ENCODE peak calls at places on chromosomes 12 and 14, in four cellular contexts. One of them, this sample, is unnamed.
A peak's percentile ranks its signal among the peaks of the same experiment; 100 is the strongest.

GRCh38 chr12:50192908-50193307 is 25.7 kb upstream of the CERS5 start:
- DNase-seq in HepG2: no peak
- DNase-seq in SK-N-SH: no peak
- DNase-seq in K562: no peak
- DNase-seq in this sample: no peak

GRCh38 chr12:101857043-101857558 is 20.3 kb upstream of the DRAM1 start:
- DNase-seq in K562: no peak
- DNase-seq in HepG2: no peak
- DNase-seq in SK-N-SH: no peak
- DNase-seq in this sample: no peak

GRCh38 chr14:100904307-100905019 is 941 bp upstream of the RTL1 start:
- DNase-seq in HepG2: no peak
- DNase-seq in K562: peak; percentile 16
- DNase-seq in SK-N-SH: peak; percentile 83
- DNase-seq in this sample: peak; percentile 75

GRCh38 chr12:41552507-41553047 is 364.5 kb downstream of the PDZRN4 start:
- DNase-seq in SK-N-SH: no peak
- DNase-seq in HepG2: no peak
- DNase-seq in K562: no peak
- DNase-seq in this sample: no peak

GRCh38 chr12:95518976-95519375 is 32.3 kb downstream of the USP44 start:
- DNase-seq in K562: no peak
- DNase-seq in HepG2: no peak
- DNase-seq in SK-N-SH: no peak
- DNase-seq in this sample: no peak

GRCh38 chr12:79058342-79058741 is 193.8 kb downstream of the SYT1 start:
- DNase-seq in HepG2: peak; percentile 13
- DNase-seq in SK-N-SH: no peak
- DNase-seq in K562: no peak
- DNase-seq in this sample: no peak

GRCh38 chr14:90720336-90720735 is 95.9 kb downstream of the TTC7B start:
- DNase-seq in SK-N-SH: peak; percentile 47
- DNase-seq in K562: peak; percentile 77
- DNase-seq in HepG2: no peak
- DNase-seq in this sample: no peak

GRCh38 chr14:77738559-77739250 is 22.3 kb downstream of the SNW1 start:
- DNase-seq in K562: no peak
- DNase-seq in HepG2: no peak
- DNase-seq in SK-N-SH: no peak
- DNase-seq in this sample: no peak

GRCh38 chr12:79300199-79300568 is 390.6 kb downstream of the PAWR start:
- DNase-seq in SK-N-SH: no peak
- DNase-seq in K562: no peak
- DNase-seq in HepG2: peak; percentile 72
- DNase-seq in this sample: no peak

GRCh38 chr12:78887008-78887407 is 22.4 kb downstream of the SYT1 start:
- DNase-seq in HepG2: peak; percentile 2
- DNase-seq in SK-N-SH: no peak
- DNase-seq in K562: no peak
- DNase-seq in this sample: no peak

GRCh38 chr14:55000381-55000780 is 26.5 kb downstream of the WDHD1 start:
- DNase-seq in SK-N-SH: no peak
- DNase-seq in K562: no peak
- DNase-seq in HepG2: no peak
- DNase-seq in this sample: no peak

GRCh38 chr14:72124171-72124570 is 191.9 kb downstream of the RGS6 start:
- DNase-seq in HepG2: no peak
- DNase-seq in SK-N-SH: no peak
- DNase-seq in K562: no peak
- DNase-seq in this sample: no peak

DNA sequence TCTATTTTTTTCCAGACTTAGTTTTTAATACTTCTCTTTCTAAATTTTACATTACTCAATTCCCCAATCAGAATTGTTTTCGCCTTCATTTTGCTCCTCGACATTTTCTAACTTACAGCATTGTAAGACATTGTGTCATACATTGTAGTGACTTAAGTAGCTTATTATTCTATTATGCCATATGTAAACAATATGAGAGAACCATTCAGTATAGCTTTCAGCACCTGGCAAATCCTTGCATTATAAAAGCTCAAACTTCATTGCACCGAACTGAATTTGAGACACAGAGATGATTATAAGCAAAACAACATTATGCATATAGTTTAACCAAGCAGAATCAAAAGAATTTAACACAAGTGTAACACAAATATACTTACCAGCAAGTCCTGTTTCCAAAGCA is 46.8 kb downstream of the EXOC5 start:
- DNase-seq in HepG2: no peak
- DNase-seq in K562: no peak
- DNase-seq in SK-N-SH: no peak
- DNase-seq in this sample: no peak
- TF ChIP-seq FOXJ3 in HepG2: no peak
- TF ChIP-seq FOXJ3 in K562: no peak
- TF ChIP-seq FOXJ3 in SK-N-SH: no peak
- TF ChIP-seq FOXJ3 in this sample: no peak

GRCh38 chr12:58844161-58844560 is 76.1 kb downstream of the LRIG3 start:
- DNase-seq in HepG2: no peak
- DNase-seq in K562: no peak
- DNase-seq in SK-N-SH: no peak
- DNase-seq in this sample: no peak

GRCh38 chr12:58850826-58851225 is 69.5 kb downstream of the LRIG3 start:
- DNase-seq in HepG2: no peak
- DNase-seq in SK-N-SH: no peak
- DNase-seq in K562: no peak
- DNase-seq in this sample: no peak

GRCh38 chr12:58847876-58848600 is 72.3 kb downstream of the LRIG3 start:
- DNase-seq in K562: no peak
- DNase-seq in SK-N-SH: no peak
- DNase-seq in HepG2: no peak
- DNase-seq in this sample: no peak
- TF ChIP-seq FOXJ3 in K562: no peak
- TF ChIP-seq FOXJ3 in SK-N-SH: no peak
- TF ChIP-seq FOXJ3 in HepG2: no peak
- TF ChIP-seq FOXJ3 in this sample: no peak

GRCh38 chr14:96536807-96537206 is 34.6 kb downstream of the PAPOLA start:
- DNase-seq in K562: no peak
- DNase-seq in HepG2: no peak
- DNase-seq in SK-N-SH: no peak
- DNase-seq in this sample: no peak

GRCh38 chr14:96538097-96538496 is 35.9 kb downstream of the PAPOLA start:
- DNase-seq in HepG2: no peak
- DNase-seq in SK-N-SH: no peak
- DNase-seq in K562: no peak
- DNase-seq in this sample: no peak

DNA sequence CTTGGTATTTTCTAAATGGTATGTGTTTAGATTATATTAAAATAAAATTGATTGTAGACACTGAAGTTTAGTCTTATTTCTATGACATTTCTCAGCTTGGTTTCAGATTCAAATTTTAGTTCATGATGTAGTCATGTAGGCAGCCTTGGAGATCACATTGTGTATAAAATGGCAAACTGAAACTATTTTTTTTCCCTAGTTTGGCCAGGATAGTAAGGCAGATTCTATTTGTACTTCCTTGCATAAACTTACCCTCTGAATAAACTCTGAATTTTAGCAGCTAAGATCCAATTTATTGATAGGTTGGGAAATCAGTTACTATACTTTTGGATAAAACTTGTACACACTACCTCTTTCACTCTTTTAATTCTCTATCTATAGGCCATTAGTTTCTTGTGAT is 30.4 kb downstream of the PAPOLA start:
- DNase-seq in K562: no peak
- DNase-seq in HepG2: no peak
- DNase-seq in SK-N-SH: no peak
- DNase-seq in this sample: no peak
- TF ChIP-seq FOXJ3 in K562: no peak
- TF ChIP-seq FOXJ3 in HepG2: no peak
- TF ChIP-seq FOXJ3 in SK-N-SH: no peak
- TF ChIP-seq FOXJ3 in this sample: no peak

DNA sequence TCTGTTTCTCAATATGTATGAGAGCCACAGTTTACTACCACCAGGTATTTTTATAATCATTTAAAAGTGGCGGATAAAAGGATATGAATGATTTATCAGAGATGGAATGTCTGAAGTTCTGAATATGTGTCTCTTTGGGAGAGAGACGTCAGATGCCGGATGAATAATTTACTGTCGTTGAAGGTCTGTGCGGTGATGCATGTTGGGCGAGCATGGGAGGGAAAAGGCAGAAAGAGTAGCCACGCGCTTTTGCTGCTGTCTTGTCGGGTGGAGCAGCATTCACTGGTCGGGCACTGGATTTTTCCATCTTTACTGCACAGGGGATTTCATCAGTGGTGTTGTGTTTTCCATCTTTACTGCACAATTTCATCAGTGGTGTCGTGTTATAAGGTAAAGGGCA is 65.6 kb downstream of the SYNE2 start:
- DNase-seq in K562: no peak
- DNase-seq in HepG2: no peak
- DNase-seq in SK-N-SH: no peak
- DNase-seq in this sample: no peak
- TF ChIP-seq FOXJ3 in K562: no peak
- TF ChIP-seq FOXJ3 in HepG2: no peak
- TF ChIP-seq FOXJ3 in SK-N-SH: no peak
- TF ChIP-seq FOXJ3 in this sample: no peak

GRCh38 chr14:22488522-22489246 is 100.3 kb downstream of the DAD1 start:
- DNase-seq in SK-N-SH: no peak
- DNase-seq in K562: no peak
- DNase-seq in HepG2: no peak
- DNase-seq in this sample: no peak
- TF ChIP-seq FOXJ3 in SK-N-SH: no peak
- TF ChIP-seq FOXJ3 in K562: no peak
- TF ChIP-seq FOXJ3 in HepG2: no peak
- TF ChIP-seq FOXJ3 in this sample: no peak

GRCh38 chr12:117144599-117144998 is 45.4 kb upstream of the TESC start:
- DNase-seq in SK-N-SH: no peak
- DNase-seq in K562: no peak
- DNase-seq in HepG2: no peak
- DNase-seq in this sample: no peak
- TF ChIP-seq FOXJ3 in SK-N-SH: no peak
- TF ChIP-seq FOXJ3 in K562: no peak
- TF ChIP-seq FOXJ3 in HepG2: no peak
- TF ChIP-seq FOXJ3 in this sample: no peak

GRCh38 chr14:50381823-50382287 is 14.8 kb downstream of the CDKL1 start:
- DNase-seq in SK-N-SH: no peak
- DNase-seq in HepG2: peak; percentile 68
- DNase-seq in K562: no peak
- DNase-seq in this sample: no peak
- TF ChIP-seq FOXJ3 in SK-N-SH: no peak
- TF ChIP-seq FOXJ3 in HepG2: no peak
- TF ChIP-seq FOXJ3 in K562: no peak
- TF ChIP-seq FOXJ3 in this sample: no peak

GRCh38 chr14:66802962-66803361 is 295.0 kb downstream of the GPHN start:
- DNase-seq in SK-N-SH: no peak
- DNase-seq in HepG2: no peak
- DNase-seq in K562: no peak
- DNase-seq in this sample: no peak
- TF ChIP-seq FOXJ3 in SK-N-SH: no peak
- TF ChIP-seq FOXJ3 in HepG2: no peak
- TF ChIP-seq FOXJ3 in K562: no peak
- TF ChIP-seq FOXJ3 in this sample: no peak

GRCh38 chr12:67355428-67356385 is 86.5 kb downstream of the CAND1 start:
- DNase-seq in SK-N-SH: peak; percentile 40
- DNase-seq in HepG2: peak; percentile 42
- DNase-seq in K562: peak; percentile 52
- DNase-seq in this sample: no peak
- TF ChIP-seq FOXJ3 in SK-N-SH: no peak
- TF ChIP-seq FOXJ3 in HepG2: no peak
- TF ChIP-seq FOXJ3 in K562: no peak
- TF ChIP-seq FOXJ3 in this sample: no peak

DNA sequence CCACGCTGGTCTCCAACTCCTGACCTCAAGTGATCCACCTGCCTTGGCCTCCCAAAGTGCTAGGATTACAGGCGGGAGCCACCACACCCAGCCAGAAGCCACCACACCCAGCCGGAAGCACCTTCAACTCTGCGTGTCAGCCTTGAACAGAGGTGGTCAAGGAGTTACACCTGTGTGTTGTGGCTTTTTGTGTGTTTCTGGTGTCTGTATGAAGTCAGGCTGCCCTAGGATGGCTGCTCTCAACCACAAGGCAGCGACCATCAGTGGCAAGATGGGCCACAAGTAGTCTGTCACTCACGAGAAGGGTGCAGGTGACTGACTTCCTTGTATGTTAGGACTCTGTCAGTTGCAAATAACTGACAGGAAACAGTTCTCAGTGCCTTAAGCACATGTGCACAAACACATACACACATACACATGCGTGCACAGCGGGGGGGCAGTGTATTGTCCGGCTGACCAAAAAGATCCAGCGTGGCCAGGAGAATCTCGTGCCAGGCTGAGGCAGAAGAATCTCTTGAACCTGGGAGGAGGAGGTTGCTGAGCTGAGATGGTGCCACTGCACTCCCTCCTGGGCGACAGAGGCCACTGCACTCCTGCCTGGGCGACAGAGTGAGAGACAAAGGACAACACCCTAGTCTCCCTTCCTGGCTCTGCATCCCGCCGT is 13.5 kb downstream of the P2RX4 start:
- DNase-seq in SK-N-SH: peak; percentile 58
- DNase-seq in HepG2: no peak
- DNase-seq in K562: no peak
- DNase-seq in this sample: no peak
- TF ChIP-seq FOXJ3 in SK-N-SH: no peak
- TF ChIP-seq FOXJ3 in HepG2: no peak
- TF ChIP-seq FOXJ3 in K562: no peak
- TF ChIP-seq FOXJ3 in this sample: no peak